ENCODE peak calls at places on chromosomes 1 and 21, in seven cellular contexts. One of them, this sample, is unnamed.
A peak's percentile ranks its signal among the peaks of the same experiment; 100 is the strongest.

GRCh38 chr1:205360891-205361290 is 4.2 kb upstream of the KLHDC8A start:
- DNase-seq in fibroblast of lung: no peak
- DNase-seq in HCT116: no peak
- DNase-seq in mammary epithelial cell: no peak
- DNase-seq in K562: no peak
- DNase-seq in hepatocyte: no peak
- DNase-seq in A673: no peak
- DNase-seq in this sample: no peak

GRCh38 chr21:20729376-20729775 is 268.8 kb upstream of the NCAM2 start:
- DNase-seq in fibroblast of lung: no peak
- DNase-seq in HCT116: no peak
- DNase-seq in mammary epithelial cell: no peak
- DNase-seq in K562: no peak
- DNase-seq in hepatocyte: no peak
- DNase-seq in A673: no peak
- DNase-seq in this sample: peak; percentile 2

GRCh38 chr1:14996133-14997050 is 157.2 kb upstream of the TMEM51 start:
- DNase-seq in fibroblast of lung: peak; percentile 70
- DNase-seq in HCT116: peak; percentile 67
- DNase-seq in mammary epithelial cell: peak; percentile 62
- DNase-seq in K562: peak; percentile 70
- DNase-seq in hepatocyte: peak; percentile 52
- DNase-seq in A673: no peak
- DNase-seq in this sample: peak; percentile 70

GRCh38 chr1:156356262-156356874 is 12.6 kb upstream of the RHBG start:
- DNase-seq in fibroblast of lung: no peak
- DNase-seq in HCT116: no peak
- DNase-seq in mammary epithelial cell: no peak
- DNase-seq in K562: no peak
- DNase-seq in hepatocyte: no peak
- DNase-seq in A673: no peak
- DNase-seq in this sample: no peak

GRCh38 chr1:33612877-33613487 is 140.5 kb downstream of the ZSCAN20 start:
- DNase-seq in fibroblast of lung: peak; percentile 71
- DNase-seq in HCT116: peak; percentile 79
- DNase-seq in mammary epithelial cell: peak; percentile 46
- DNase-seq in K562: peak; percentile 81
- DNase-seq in hepatocyte: peak; percentile 84
- DNase-seq in A673: peak; percentile 78
- DNase-seq in this sample: peak; percentile 36

GRCh38 chr1:71170925-71171324 is 90.1 kb upstream of the ZRANB2 start:
- DNase-seq in fibroblast of lung: no peak
- DNase-seq in HCT116: no peak
- DNase-seq in mammary epithelial cell: no peak
- DNase-seq in K562: no peak
- DNase-seq in hepatocyte: no peak
- DNase-seq in A673: peak; percentile 29
- DNase-seq in this sample: no peak

GRCh38 chr1:3645247-3645646 is 4.7 kb downstream of the WRAP73 start:
- DNase-seq in fibroblast of lung: no peak
- DNase-seq in HCT116: no peak
- DNase-seq in mammary epithelial cell: no peak
- DNase-seq in K562: no peak
- DNase-seq in hepatocyte: no peak
- DNase-seq in A673: no peak
- DNase-seq in this sample: no peak

GRCh38 chr1:167631987-167632680 is 2.1 kb downstream of the RCSD1 start:
- DNase-seq in fibroblast of lung: no peak
- DNase-seq in HCT116: no peak
- DNase-seq in mammary epithelial cell: no peak
- DNase-seq in K562: peak; percentile 66
- DNase-seq in hepatocyte: no peak
- DNase-seq in A673: no peak
- DNase-seq in this sample: no peak

GRCh38 chr1:125065092-125065820 is 3880.5 kb downstream of the SRGAP2C start:
- DNase-seq in fibroblast of lung: no peak
- DNase-seq in HCT116: no peak
- DNase-seq in mammary epithelial cell: no peak
- DNase-seq in K562: no peak
- DNase-seq in hepatocyte: no peak
- DNase-seq in A673: no peak
- DNase-seq in this sample: no peak

GRCh38 chr21:39630827-39631226 is 18.1 kb downstream of the B3GALT5 start:
- DNase-seq in fibroblast of lung: peak; percentile 22
- DNase-seq in HCT116: no peak
- DNase-seq in mammary epithelial cell: no peak
- DNase-seq in K562: no peak
- DNase-seq in hepatocyte: no peak
- DNase-seq in A673: no peak
- DNase-seq in this sample: peak; percentile 38
- TF ChIP-seq EZH2 in fibroblast of lung: no peak
- TF ChIP-seq EZH2 in HCT116: no peak
- TF ChIP-seq EZH2 in mammary epithelial cell: no peak
- TF ChIP-seq EZH2 in K562: no peak
- TF ChIP-seq EZH2 in hepatocyte: no peak
- TF ChIP-seq EZH2 in A673: no peak
- TF ChIP-seq EZH2 in this sample: no peak

GRCh38 chr1:80961464-80962190 is 839.1 kb upstream of the ADGRL2 start:
- DNase-seq in fibroblast of lung: no peak
- DNase-seq in HCT116: no peak
- DNase-seq in mammary epithelial cell: peak; percentile 71
- DNase-seq in K562: no peak
- DNase-seq in hepatocyte: no peak
- DNase-seq in A673: no peak
- DNase-seq in this sample: peak; percentile 0
- H3K27me3 ChIP-seq in fibroblast of lung: no peaks in the 10 kb centered on the region
- H3K27me3 ChIP-seq in HCT116: no peaks in the 10 kb centered on the region
- H3K27me3 ChIP-seq in mammary epithelial cell: no peaks in the 10 kb centered on the region
- H3K27me3 ChIP-seq in K562: no peaks in the 10 kb centered on the region
- H3K27me3 ChIP-seq in hepatocyte: no peaks in the 10 kb centered on the region
- H3K27me3 ChIP-seq in A673: no peaks in the 10 kb centered on the region
- H3K27me3 ChIP-seq in this sample: no peaks in the 10 kb centered on the region

GRCh38 chr1:64511054-64511453 is 41.1 kb downstream of the CACHD1 start:
- DNase-seq in fibroblast of lung: no peak
- DNase-seq in HCT116: no peak
- DNase-seq in mammary epithelial cell: no peak
- DNase-seq in K562: no peak
- DNase-seq in hepatocyte: no peak
- DNase-seq in A673: no peak
- DNase-seq in this sample: no peak
- TF ChIP-seq EZH2 in fibroblast of lung: no peak
- TF ChIP-seq EZH2 in HCT116: no peak
- TF ChIP-seq EZH2 in mammary epithelial cell: no peak
- TF ChIP-seq EZH2 in K562: no peak
- TF ChIP-seq EZH2 in hepatocyte: no peak
- TF ChIP-seq EZH2 in A673: no peak
- TF ChIP-seq EZH2 in this sample: no peak

DNA sequence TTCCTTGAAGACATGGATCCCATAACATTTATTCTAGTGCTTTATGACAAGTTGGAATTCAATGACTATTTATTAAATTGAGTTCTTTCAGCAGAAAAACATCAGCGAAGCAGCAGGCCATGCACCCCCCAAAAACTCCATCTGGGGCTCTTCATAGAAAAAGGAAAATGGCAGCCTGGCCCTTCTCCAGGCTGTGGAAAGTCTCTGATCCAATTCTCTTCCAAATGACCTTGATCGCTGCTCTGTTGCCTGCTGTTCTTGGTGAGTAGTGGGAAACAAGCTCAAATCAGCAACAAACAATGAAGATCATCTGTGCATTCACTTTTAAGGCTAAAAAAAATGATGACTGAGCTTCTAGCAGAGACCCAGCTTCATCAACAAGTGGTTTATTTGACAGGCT is 8.9 kb downstream of the C4BPA start:
- DNase-seq in fibroblast of lung: no peak
- DNase-seq in HCT116: no peak
- DNase-seq in mammary epithelial cell: no peak
- DNase-seq in K562: no peak
- DNase-seq in hepatocyte: no peak
- DNase-seq in A673: no peak
- DNase-seq in this sample: no peak
- H3K27me3 ChIP-seq in fibroblast of lung: no peaks in the 10 kb centered on the region
- H3K27me3 ChIP-seq in HCT116: no peaks in the 10 kb centered on the region
- H3K27me3 ChIP-seq in mammary epithelial cell: peaks cover 5% of the 10 kb centered on the region
- H3K27me3 ChIP-seq in K562: no peaks in the 10 kb centered on the region
- H3K27me3 ChIP-seq in hepatocyte: no peaks in the 10 kb centered on the region
- H3K27me3 ChIP-seq in A673: peaks cover 21% of the 10 kb centered on the region
- H3K27me3 ChIP-seq in this sample: peaks cover 2% of the 10 kb centered on the region

GRCh38 chr1:209617755-209618154 is 34.2 kb downstream of the CAMK1G start:
- DNase-seq in fibroblast of lung: no peak
- DNase-seq in HCT116: no peak
- DNase-seq in mammary epithelial cell: no peak
- DNase-seq in K562: no peak
- DNase-seq in hepatocyte: no peak
- DNase-seq in A673: no peak
- DNase-seq in this sample: no peak

GRCh38 chr1:209618291-209618690 is 33.9 kb downstream of the LAMB3 start:
- DNase-seq in fibroblast of lung: no peak
- DNase-seq in HCT116: no peak
- DNase-seq in mammary epithelial cell: no peak
- DNase-seq in K562: no peak
- DNase-seq in hepatocyte: no peak
- DNase-seq in A673: no peak
- DNase-seq in this sample: no peak

GRCh38 chr1:209617047-209617673 is 33.6 kb downstream of the CAMK1G start:
- DNase-seq in fibroblast of lung: no peak
- DNase-seq in HCT116: no peak
- DNase-seq in mammary epithelial cell: peak; percentile 30
- DNase-seq in K562: no peak
- DNase-seq in hepatocyte: no peak
- DNase-seq in A673: no peak
- DNase-seq in this sample: no peak

GRCh38 chr1:209614906-209615305 is 31.4 kb downstream of the CAMK1G start:
- DNase-seq in fibroblast of lung: no peak
- DNase-seq in HCT116: no peak
- DNase-seq in mammary epithelial cell: no peak
- DNase-seq in K562: no peak
- DNase-seq in hepatocyte: no peak
- DNase-seq in A673: no peak
- DNase-seq in this sample: no peak

GRCh38 chr1:209616366-209617046 is 33.0 kb downstream of the CAMK1G start:
- DNase-seq in fibroblast of lung: no peak
- DNase-seq in HCT116: no peak
- DNase-seq in mammary epithelial cell: no peak
- DNase-seq in K562: no peak
- DNase-seq in hepatocyte: no peak
- DNase-seq in A673: no peak
- DNase-seq in this sample: no peak
- TF ChIP-seq EZH2 in fibroblast of lung: no peak
- TF ChIP-seq EZH2 in HCT116: no peak
- TF ChIP-seq EZH2 in mammary epithelial cell: no peak
- TF ChIP-seq EZH2 in K562: no peak
- TF ChIP-seq EZH2 in hepatocyte: no peak
- TF ChIP-seq EZH2 in A673: no peak
- TF ChIP-seq EZH2 in this sample: no peak

DNA sequence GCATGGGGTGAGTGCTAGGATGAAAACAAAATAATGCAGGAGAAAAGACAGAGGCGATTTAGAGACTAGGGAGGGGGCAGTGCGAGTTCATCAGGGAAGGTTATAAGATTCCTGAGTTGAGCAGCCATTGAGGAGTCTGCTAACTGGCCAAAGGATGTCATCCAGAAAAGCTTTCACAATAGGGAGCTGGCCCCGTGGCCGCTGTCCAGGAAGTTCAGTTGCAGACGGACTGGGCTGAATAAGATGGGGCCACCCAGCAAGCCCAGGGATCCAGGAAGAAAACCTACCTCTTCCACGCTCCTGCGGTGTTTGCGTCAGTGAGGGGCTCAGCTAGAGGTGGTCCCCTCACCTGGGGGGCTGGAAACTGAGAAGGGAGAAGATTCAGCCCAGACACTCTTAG is 4.0 kb upstream of the PKP1 start:
- DNase-seq in fibroblast of lung: peak; percentile 64
- DNase-seq in HCT116: no peak
- DNase-seq in mammary epithelial cell: no peak
- DNase-seq in K562: no peak
- DNase-seq in hepatocyte: no peak
- DNase-seq in A673: no peak
- DNase-seq in this sample: no peak
- H3K27me3 ChIP-seq in fibroblast of lung: peaks cover 15% of the 10 kb centered on the region
- H3K27me3 ChIP-seq in HCT116: peaks cover 4% of the 10 kb centered on the region
- H3K27me3 ChIP-seq in mammary epithelial cell: no peaks in the 10 kb centered on the region
- H3K27me3 ChIP-seq in K562: peaks cover 87% of the 10 kb centered on the region
- H3K27me3 ChIP-seq in hepatocyte: peaks cover 4% of the 10 kb centered on the region
- H3K27me3 ChIP-seq in A673: no peaks in the 10 kb centered on the region
- H3K27me3 ChIP-seq in this sample: peaks cover 11% of the 10 kb centered on the region

GRCh38 chr1:39671433-39671792 is 494 bp downstream of the NT5C1A start:
- DNase-seq in fibroblast of lung: no peak
- DNase-seq in HCT116: no peak
- DNase-seq in mammary epithelial cell: no peak
- DNase-seq in K562: no peak
- DNase-seq in hepatocyte: peak; percentile 25
- DNase-seq in A673: no peak
- DNase-seq in this sample: no peak
- TF ChIP-seq EZH2 in fibroblast of lung: peak; percentile 24
- TF ChIP-seq EZH2 in HCT116: no peak
- TF ChIP-seq EZH2 in mammary epithelial cell: no peak
- TF ChIP-seq EZH2 in K562: no peak
- TF ChIP-seq EZH2 in hepatocyte: no peak
- TF ChIP-seq EZH2 in A673: peak; percentile 47
- TF ChIP-seq EZH2 in this sample: no peak

DNA sequence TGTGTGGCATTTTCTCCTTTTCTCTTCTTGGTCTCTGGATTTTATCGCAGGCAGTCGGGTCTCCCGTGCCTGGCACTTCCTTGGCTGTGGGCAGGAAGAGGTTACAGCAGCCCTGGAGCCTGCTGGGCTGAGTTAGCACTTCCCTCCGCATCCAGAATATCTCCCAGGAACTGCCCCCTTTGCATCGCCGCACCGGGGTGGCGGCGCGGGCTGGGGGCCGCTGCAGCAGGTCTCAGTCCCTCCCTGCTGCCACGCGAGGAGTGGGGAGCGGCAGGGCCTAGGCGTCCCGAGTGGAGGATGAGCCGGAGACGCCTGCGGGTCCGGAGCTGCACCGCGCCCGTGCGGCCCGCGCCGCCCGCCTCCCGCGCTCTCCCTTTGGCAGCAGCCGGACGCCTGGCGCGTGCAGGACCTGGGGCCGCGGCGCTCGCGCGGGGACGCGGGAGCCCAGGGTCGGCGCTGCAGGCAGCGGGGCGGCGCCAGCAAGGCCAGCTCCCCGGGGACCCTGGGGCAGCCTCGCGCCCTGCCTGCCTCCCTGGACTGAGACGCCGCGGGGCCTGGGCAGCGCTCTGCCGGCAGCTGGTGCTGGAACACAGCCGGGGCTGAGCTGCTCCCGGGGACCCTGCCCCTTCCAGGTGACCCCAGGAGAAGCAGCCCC is 192.8 kb downstream of the PRDM2 start:
- DNase-seq in fibroblast of lung: no peak
- DNase-seq in HCT116: no peak
- DNase-seq in mammary epithelial cell: no peak
- DNase-seq in K562: no peak
- DNase-seq in hepatocyte: peak; percentile 61
- DNase-seq in A673: peak; percentile 24
- DNase-seq in this sample: no peak
- H3K27me3 ChIP-seq in fibroblast of lung: peaks cover 7% of the 10 kb centered on the region
- H3K27me3 ChIP-seq in HCT116: peaks cover 14% of the 10 kb centered on the region
- H3K27me3 ChIP-seq in mammary epithelial cell: peaks cover 13% of the 10 kb centered on the region
- H3K27me3 ChIP-seq in K562: peaks cover 32% of the 10 kb centered on the region
- H3K27me3 ChIP-seq in hepatocyte: peaks cover 48% of the 10 kb centered on the region
- H3K27me3 ChIP-seq in A673: peaks cover 17% of the 10 kb centered on the region
- H3K27me3 ChIP-seq in this sample: peaks cover 18% of the 10 kb centered on the region

GRCh38 chr1:8423702-8424538 is 106.0 kb downstream of the SLC45A1 start:
- DNase-seq in fibroblast of lung: peak; percentile 71
- DNase-seq in HCT116: peak; percentile 36
- DNase-seq in mammary epithelial cell: peak; percentile 51
- DNase-seq in K562: peak; percentile 66
- DNase-seq in hepatocyte: peak; percentile 85
- DNase-seq in A673: peak; percentile 85
- DNase-seq in this sample: peak; percentile 71
- TF ChIP-seq EZH2 in fibroblast of lung: no peak
- TF ChIP-seq EZH2 in HCT116: no peak
- TF ChIP-seq EZH2 in mammary epithelial cell: no peak
- TF ChIP-seq EZH2 in K562: no peak
- TF ChIP-seq EZH2 in hepatocyte: no peak
- TF ChIP-seq EZH2 in A673: no peak
- TF ChIP-seq EZH2 in this sample: no peak